ENCODE peak calls at places on chromosomes 11 and 22, in eight cellular contexts. C, M, R, B, X, T, L and H are unnamed samples.

GRCh38 chr22:23922921-23923320 is 28.7 kb downstream of the MIF start:
- DNase-seq in B (no peak), L (no peak), X (no peak), T (no peak), R (no peak), M (no peak), C (no peak), H (no peak)

GRCh38 chr11:62595124-62595523 is 3.8 kb upstream of the TUT1 start:
- DNase-seq in B (no peak), X (no peak), T (no peak), L (no peak), M (no peak), R (no peak), C (no peak), H (no peak)

GRCh38 chr11:8604078-8604723 is 10.2 kb upstream of the STK33 start:
- DNase-seq in B (peak), C (peak), R (peak), M (peak), X (peak), T (peak), L (no peak), H (no peak)

GRCh38 chr22:29208502-29208862 is 2.8 kb downstream of the EMID1 start:
- DNase-seq in B (no peak), M (no peak), C (no peak), R (no peak), X (no peak), L (no peak), T (no peak), H (no peak)

GRCh38 chr11:59787816-59788215 is 22.8 kb downstream of the MRPL16 start:
- DNase-seq in B (peak), T (no peak), L (no peak), R (no peak), M (no peak), C (no peak), X (no peak), H (no peak)

GRCh38 chr11:19625438-19625837 is 87.2 kb upstream of the NAV2 start:
- DNase-seq in M (no peak), X (no peak), R (no peak), B (no peak), L (no peak), T (no peak), C (no peak), H (no peak)

GRCh38 chr22:38578505-38578904 is 8.5 kb upstream of the DMC1 start:
- DNase-seq in B (no peak), C (no peak), T (no peak), R (no peak), L (no peak), M (no peak), X (no peak), H (no peak)

GRCh38 chr22:35538801-35539321 is 1.8 kb upstream of the RASD2 start:
- DNase-seq in L (no peak), T (no peak), C (no peak), B (peak), R (no peak), M (no peak), X (no peak), H (peak)

GRCh38 chr11:38788591-38788990 is 2190.6 kb upstream of the RAG2 start:
- DNase-seq in M (no peak), L (no peak), X (no peak), R (no peak), B (no peak), T (no peak), C (no peak), H (no peak)

GRCh38 chr11:64246874-64247728 is at the start of gene PPP1R14B:
- DNase-seq in T (peak), L (peak), X (peak), M (peak), B (peak), C (peak), R (peak), H (peak)

GRCh38 chr11:124798991-124799383 is 1.2 kb downstream of the MSANTD2 start:
- DNase-seq in T (no peak), R (no peak), X (peak), B (peak), M (no peak), L (no peak), C (no peak), H (no peak)

GRCh38 chr11:78056093-78056492 is 7.6 kb upstream of the THRSP start:
- DNase-seq in M (no peak), R (no peak), L (no peak), T (no peak), C (no peak), X (no peak), B (no peak), H (no peak)

GRCh38 chr11:120643254-120643653 is 131.7 kb downstream of the GRIK4 start:
- DNase-seq in R (no peak), M (no peak), T (no peak), C (no peak), X (no peak), L (peak), B (no peak), H (no peak)

GRCh38 chr11:14894657-14895598 is 2.9 kb upstream of the CYP2R1 start:
- DNase-seq in X (no peak), C (peak), M (peak), L (peak), B (peak), R (no peak), T (no peak), H (peak)

GRCh38 chr11:103091441-103091809 is 535 bp downstream of the DCUN1D5 start:
- DNase-seq in B (peak), C (peak), R (peak), M (peak), L (peak), T (peak), X (no peak), H (peak)

GRCh38 chr22:41481925-41482318 is 13.0 kb downstream of the ACO2 start:
- DNase-seq in L (no peak), C (no peak), X (no peak), M (no peak), R (no peak), T (no peak), B (no peak), H (no peak)

GRCh38 chr22:35561796-35562526 is 21.3 kb downstream of the RASD2 start:
- DNase-seq in T (peak), R (no peak), M (peak), X (peak), C (no peak), B (peak), L (no peak), H (no peak)

DNA sequence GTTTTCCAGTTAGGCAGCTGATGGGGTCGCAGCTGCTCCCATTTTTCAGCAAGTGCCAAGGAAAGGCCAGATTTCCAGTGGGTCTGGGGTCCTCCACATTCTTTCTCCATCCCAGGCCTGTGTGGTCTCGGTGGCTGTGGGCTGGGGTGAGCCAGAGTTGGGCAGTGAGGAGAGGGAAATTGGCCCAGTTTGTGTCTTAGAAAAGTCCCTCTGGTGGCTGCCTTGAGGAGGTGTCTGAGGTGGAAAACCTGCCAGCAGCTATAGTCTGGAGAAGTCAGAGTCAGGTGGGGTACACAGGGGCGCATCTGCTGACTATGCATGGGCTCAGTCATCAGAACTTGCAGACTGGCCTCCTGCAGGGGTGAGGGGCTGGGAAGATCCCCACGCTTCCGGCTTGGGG is 30.5 kb downstream of the MRGPRD start:
- DNase-seq in C (no peak), T (no peak), X (no peak), L (no peak), M (peak), R (no peak), B (peak), H (no peak)
- TF ChIP-seq CTCF in C (no peak), T (peak), X (peak), L (no peak), M (peak), R (no peak), B (peak), H (no peak)

GRCh38 chr11:126862664-126863247 is 137.8 kb downstream of the KIRREL3 start:
- DNase-seq in R (no peak), T (no peak), X (no peak), B (no peak), C (no peak), L (no peak), M (no peak), H (no peak)
- TF ChIP-seq CTCF in R (no peak), T (no peak), X (no peak), B (no peak), C (no peak), L (no peak), M (no peak), H (no peak)

GRCh38 chr11:117621226-117621625 is 175.8 kb downstream of the DSCAML1 start:
- DNase-seq in R (no peak), C (no peak), L (no peak), M (peak), X (no peak), T (no peak), B (peak), H (no peak)
- TF ChIP-seq CTCF in R (no peak), C (peak), L (peak), M (peak), X (peak), T (peak), B (peak), H (peak)

GRCh38 chr22:47842119-47842518 is 1079.7 kb downstream of the TBC1D22A start:
- DNase-seq in R (no peak), M (no peak), T (no peak), X (no peak), C (no peak), L (no peak), B (no peak), H (no peak)
- TF ChIP-seq CTCF in R (no peak), M (no peak), T (no peak), X (no peak), C (no peak), L (no peak), B (no peak), H (no peak)